ENCODE peak calls at places on chromosomes 7 and 10, in five cellular contexts. U is NT2/D1, W is H1, F is HepG2, E is GM12878. V is an unnamed sample.

GRCh38 chr10:132168571-132169030 is 18.1 kb upstream of the DPYSL4 start:
- DNase-seq in F (no peak), W (no peak), E (no peak), U (no peak), V (no peak)

GRCh38 chr7:80699030-80699638 is 60.7 kb downstream of the CD36 start:
- DNase-seq in F (peak; percentile 25), W (no peak), U (peak; percentile 33), E (no peak), V (peak; percentile 33)

GRCh38 chr10:6348091-6348862 is 145.5 kb downstream of the PFKFB3 start:
- DNase-seq in W (no peak), E (peak; percentile 93), U (no peak), F (no peak), V (no peak)

GRCh38 chr7:158421394-158421793 is 166.2 kb downstream of the PTPRN2 start:
- DNase-seq in E (no peak), U (no peak), W (no peak), F (no peak), V (no peak)

GRCh38 chr10:124665980-124666379 is 78.2 kb downstream of the FAM53B start:
- DNase-seq in F (no peak), E (no peak), W (no peak), U (no peak), V (no peak)

GRCh38 chr10:116815641-116816415 is 33.5 kb upstream of the ENO4 start:
- DNase-seq in E (no peak), U (no peak), W (no peak), F (no peak), V (no peak)

GRCh38 chr10:17923728-17924127 is 28.0 kb upstream of the SLC39A12 start:
- DNase-seq in W (no peak), F (no peak), U (no peak), E (no peak), V (no peak)

GRCh38 chr10:89633484-89633883 is 11.6 kb downstream of the PANK1 start:
- DNase-seq in E (no peak), F (peak; percentile 45), U (no peak), W (no peak), V (no peak)

GRCh38 chr10:33509231-33509871 is 174.9 kb upstream of the NRP1 start:
- DNase-seq in W (no peak), F (peak; percentile 92), U (no peak), E (peak; percentile 25), V (peak; percentile 13)

GRCh38 chr10:102652170-102652926 is 8.1 kb downstream of the TRIM8 start:
- DNase-seq in U (no peak), F (no peak), W (no peak), E (peak; percentile 75), V (no peak)

GRCh38 chr10:94546058-94546595 is 539 bp downstream of the HELLS start:
- DNase-seq in F (peak; percentile 13), W (no peak), U (no peak), E (no peak), V (peak; percentile 28)

GRCh38 chr7:91557789-91558396 is 293.7 kb downstream of the FZD1 start:
- DNase-seq in E (peak; percentile 1), U (no peak), F (peak; percentile 27), W (no peak), V (no peak)

GRCh38 chr7:20268832-20269231 is 51.6 kb upstream of the MACC1 start:
- DNase-seq in W (no peak), U (no peak), E (no peak), F (no peak), V (no peak)

GRCh38 chr10:7577206-7577978 is 89.4 kb downstream of the ITIH5 start:
- DNase-seq in E (no peak), W (no peak), U (no peak), F (no peak), V (no peak)

GRCh38 chr7:29224726-29225125 is 30.2 kb downstream of the CHN2 start:
- DNase-seq in U (no peak), W (no peak), E (no peak), F (no peak), V (no peak)

GRCh38 chr10:132448248-132448731 is 51.3 kb downstream of the PWWP2B start:
- DNase-seq in U (no peak), W (no peak), E (peak; percentile 30), F (no peak), V (peak; percentile 90)

GRCh38 chr10:123027861-123028260 is 19.1 kb downstream of the ACADSB start:
- DNase-seq in E (no peak), U (no peak), W (no peak), F (no peak), V (no peak)

GRCh38 chr10:36538945-36539586 is 586.3 kb upstream of the ANKRD30A start:
- DNase-seq in F (no peak), E (no peak), W (no peak), U (no peak), V (no peak)

GRCh38 chr10:3852147-3852904 is 67.3 kb upstream of the KLF6 start:
- DNase-seq in F (peak; percentile 98), U (peak; percentile 20), W (peak; percentile 17), E (peak; percentile 88), V (peak; percentile 41)

GRCh38 chr7:92158660-92159575 is 20.0 kb downstream of the LRRD1 start:
- DNase-seq in U (no peak), F (no peak), E (no peak), W (no peak), V (no peak)

GRCh38 chr10:46518028-46518725 is 38.3 kb downstream of the GPRIN2 start:
- DNase-seq in U (no peak), W (no peak), F (no peak), E (no peak), V (no peak)

GRCh38 chr7:127582361-127582760 is 3.0 kb downstream of the GCC1 start:
- DNase-seq in W (no peak), U (no peak), F (peak; percentile 70), E (no peak), V (no peak)

GRCh38 chr7:116616555-116617059 is 55.4 kb upstream of the MET start:
- DNase-seq in F (peak; percentile 21), U (peak; percentile 58), W (peak; percentile 19), E (no peak), V (no peak)

GRCh38 chr10:3482200-3482993 is 302.6 kb downstream of the KLF6 start:
- DNase-seq in U (no peak), W (no peak), F (peak; percentile 30), E (peak; percentile 51), V (peak; percentile 62)

GRCh38 chr10:30359373-30360206 is 10.5 kb upstream of the MTPAP start:
- DNase-seq in W (peak; percentile 71), F (peak; percentile 81), E (peak; percentile 39), U (peak; percentile 61), V (peak; percentile 42)

GRCh38 chr10:14548970-14549369 is 218.2 kb upstream of the FRMD4A start:
- DNase-seq in U (no peak), F (no peak), E (no peak), W (no peak), V (no peak)

GRCh38 chr7:107122483-107122882 is 46.3 kb upstream of the HBP1 start:
- DNase-seq in F (no peak), E (no peak), W (no peak), U (no peak), V (no peak)

GRCh38 chr7:12013983-12014382 is 182.0 kb upstream of the THSD7A start:
- DNase-seq in U (no peak), E (no peak), F (no peak), W (no peak), V (no peak)

DNA sequence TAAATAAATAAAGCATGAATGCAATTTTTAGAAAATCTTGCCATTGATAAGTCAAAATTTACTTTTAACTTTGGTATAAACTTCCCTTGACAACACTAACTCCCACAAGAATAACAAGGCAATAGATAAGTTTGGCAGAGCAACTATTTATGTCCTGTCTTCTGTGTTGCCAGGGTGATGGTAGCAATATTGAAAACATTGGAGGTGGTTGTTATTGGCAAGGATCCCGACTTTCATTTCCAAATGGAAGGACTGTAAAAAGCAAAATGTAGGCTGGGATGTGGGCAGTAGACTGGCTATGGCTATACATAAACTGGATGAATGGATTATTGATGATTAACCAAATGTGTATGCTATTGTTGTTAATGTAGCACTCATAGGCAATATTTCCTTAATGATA is 134.9 kb upstream of the CACNA2D1 start:
- DNase-seq in U (no peak), W (no peak), E (no peak), F (no peak), V (no peak)
- TF ChIP-seq SUZ12 in U (no peak), W (no peak), E (no peak), F (no peak), V (no peak)

GRCh38 chr7:17680026-17680425 is 260.3 kb downstream of the SNX13 start:
- DNase-seq in U (no peak), W (no peak), F (no peak), E (no peak), V (no peak)
- TF ChIP-seq SUZ12 in U (no peak), W (no peak), F (no peak), E (no peak), V (no peak)

GRCh38 chr10:86691333-86692022 is 23.2 kb downstream of the LDB3 start:
- DNase-seq in F (no peak), E (no peak), W (no peak), U (no peak), V (no peak)

GRCh38 chr10:86688398-86688921 is 20.1 kb downstream of the LDB3 start:
- DNase-seq in F (peak; percentile 48), U (peak; percentile 57), E (no peak), W (peak; percentile 54), V (peak; percentile 81)

GRCh38 chr10:86689146-86689545 is 20.8 kb downstream of the LDB3 start:
- DNase-seq in F (no peak), E (no peak), W (no peak), U (no peak), V (no peak)

GRCh38 chr10:86690657-86691084 is 22.4 kb downstream of the LDB3 start:
- DNase-seq in W (no peak), F (no peak), U (no peak), E (no peak), V (no peak)

GRCh38 chr10:86690231-86690630 is 21.9 kb downstream of the LDB3 start:
- DNase-seq in E (no peak), F (no peak), U (no peak), W (no peak), V (no peak)
- TF ChIP-seq SUZ12 in E (no peak), F (no peak), U (no peak), W (no peak), V (no peak)

GRCh38 chr7:148379693-148380092 is 210.9 kb upstream of the C7orf33 start:
- DNase-seq in F (no peak), E (no peak), U (no peak), W (no peak), V (no peak)

DNA sequence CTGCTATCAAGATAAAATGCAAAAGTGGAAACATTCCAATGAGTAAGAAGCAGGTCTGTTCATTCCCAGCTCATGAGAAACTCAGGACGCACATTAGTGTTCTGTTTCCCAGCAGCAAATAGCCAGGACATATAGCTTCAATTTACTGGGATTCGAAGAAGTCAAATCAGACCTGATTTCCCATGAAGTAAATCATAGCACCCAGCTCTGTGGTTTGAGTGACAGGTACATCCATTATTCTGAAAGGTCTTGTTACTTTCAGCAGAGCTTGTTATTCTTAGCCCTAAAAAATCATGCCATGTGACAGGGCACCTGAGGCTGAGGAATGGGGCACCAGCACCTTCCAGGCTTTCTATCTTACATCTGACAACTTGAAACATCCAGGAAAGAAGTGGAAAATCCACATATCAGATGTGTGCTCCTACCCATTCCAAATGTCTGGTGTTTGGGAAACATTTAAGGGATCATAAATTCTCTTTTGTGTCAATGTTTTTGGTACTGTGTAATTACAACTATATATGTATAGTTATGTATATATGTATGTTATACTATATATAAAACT is 215.8 kb upstream of the C7orf33 start:
- DNase-seq in F (no peak), U (no peak), W (no peak), E (no peak), V (no peak)
- TF ChIP-seq SUZ12 in F (no peak), U (no peak), W (no peak), E (no peak), V (no peak)

V was measured in HEK293T.